ENCODE peak calls at places on chromosome 3, in nine cellular contexts. One of them, this sample, is unnamed.

GRCh38 chr3:52670621-52671521 is 14.8 kb downstream of the PBRM1 start:
- DNase-seq in body of pancreas: peak
- DNase-seq in WERI-Rb-1: no peak
- DNase-seq in neural progenitor cell: no peak
- DNase-seq in uterus: no peak
- DNase-seq in fibroblast of lung: peak
- DNase-seq in RWPE2: peak
- DNase-seq in ascending aorta: no peak
- DNase-seq in SK-N-SH: no peak
- DNase-seq in this sample: peak

GRCh38 chr3:25084016-25084415 is 344.0 kb upstream of the RARB start:
- DNase-seq in body of pancreas: no peak
- DNase-seq in WERI-Rb-1: no peak
- DNase-seq in neural progenitor cell: no peak
- DNase-seq in uterus: no peak
- DNase-seq in fibroblast of lung: no peak
- DNase-seq in RWPE2: no peak
- DNase-seq in ascending aorta: no peak
- DNase-seq in SK-N-SH: no peak
- DNase-seq in this sample: no peak

GRCh38 chr3:169661567-169662214 is 1.8 kb downstream of the MECOM start:
- DNase-seq in body of pancreas: peak
- DNase-seq in WERI-Rb-1: peak
- DNase-seq in neural progenitor cell: peak
- DNase-seq in uterus: no peak
- DNase-seq in fibroblast of lung: peak
- DNase-seq in RWPE2: no peak
- DNase-seq in ascending aorta: no peak
- DNase-seq in SK-N-SH: peak
- DNase-seq in this sample: peak

GRCh38 chr3:58474348-58474911 is 17.5 kb upstream of the KCTD6 start:
- DNase-seq in body of pancreas: peak
- DNase-seq in WERI-Rb-1: peak
- DNase-seq in neural progenitor cell: no peak
- DNase-seq in uterus: no peak
- DNase-seq in fibroblast of lung: no peak
- DNase-seq in RWPE2: no peak
- DNase-seq in ascending aorta: no peak
- DNase-seq in SK-N-SH: no peak
- DNase-seq in this sample: no peak

GRCh38 chr3:41836360-41837134 is 125.4 kb downstream of the ULK4 start:
- DNase-seq in body of pancreas: no peak
- DNase-seq in WERI-Rb-1: no peak
- DNase-seq in neural progenitor cell: no peak
- DNase-seq in uterus: no peak
- DNase-seq in fibroblast of lung: no peak
- DNase-seq in RWPE2: no peak
- DNase-seq in ascending aorta: no peak
- DNase-seq in SK-N-SH: no peak
- DNase-seq in this sample: no peak

GRCh38 chr3:152352559-152352958 is 83.8 kb downstream of the MBNL1 start:
- DNase-seq in body of pancreas: no peak
- DNase-seq in WERI-Rb-1: no peak
- DNase-seq in neural progenitor cell: peak
- DNase-seq in uterus: no peak
- DNase-seq in fibroblast of lung: no peak
- DNase-seq in RWPE2: no peak
- DNase-seq in ascending aorta: no peak
- DNase-seq in SK-N-SH: no peak
- DNase-seq in this sample: no peak

GRCh38 chr3:43773273-43774104 is 82.8 kb downstream of the ABHD5 start:
- DNase-seq in body of pancreas: peak
- DNase-seq in WERI-Rb-1: no peak
- DNase-seq in neural progenitor cell: peak
- DNase-seq in uterus: no peak
- DNase-seq in fibroblast of lung: no peak
- DNase-seq in RWPE2: no peak
- DNase-seq in ascending aorta: no peak
- DNase-seq in SK-N-SH: peak
- DNase-seq in this sample: peak

GRCh38 chr3:46383211-46383945 is 12.6 kb downstream of the CCR5 start:
- DNase-seq in body of pancreas: no peak
- DNase-seq in WERI-Rb-1: no peak
- DNase-seq in neural progenitor cell: no peak
- DNase-seq in uterus: no peak
- DNase-seq in fibroblast of lung: no peak
- DNase-seq in RWPE2: no peak
- DNase-seq in ascending aorta: no peak
- DNase-seq in SK-N-SH: no peak
- DNase-seq in this sample: peak

GRCh38 chr3:129314757-129315385 is 36.2 kb downstream of the HMCES start:
- DNase-seq in body of pancreas: peak
- DNase-seq in WERI-Rb-1: peak
- DNase-seq in neural progenitor cell: peak
- DNase-seq in uterus: peak
- DNase-seq in fibroblast of lung: peak
- DNase-seq in RWPE2: no peak
- DNase-seq in ascending aorta: peak
- DNase-seq in SK-N-SH: peak
- DNase-seq in this sample: peak

GRCh38 chr3:18808423-18808822 is 339.9 kb upstream of the KCNH8 start:
- DNase-seq in body of pancreas: no peak
- DNase-seq in WERI-Rb-1: no peak
- DNase-seq in neural progenitor cell: no peak
- DNase-seq in uterus: no peak
- DNase-seq in fibroblast of lung: no peak
- DNase-seq in RWPE2: no peak
- DNase-seq in ascending aorta: no peak
- DNase-seq in SK-N-SH: no peak
- DNase-seq in this sample: no peak

GRCh38 chr3:7484636-7485035 is 623.7 kb downstream of the GRM7 start:
- DNase-seq in body of pancreas: no peak
- DNase-seq in WERI-Rb-1: no peak
- DNase-seq in neural progenitor cell: no peak
- DNase-seq in uterus: no peak
- DNase-seq in fibroblast of lung: no peak
- DNase-seq in RWPE2: no peak
- DNase-seq in ascending aorta: no peak
- DNase-seq in SK-N-SH: no peak
- DNase-seq in this sample: no peak

GRCh38 chr3:11291808-11292207 is 19.6 kb downstream of the ATG7 start:
- DNase-seq in body of pancreas: peak
- DNase-seq in WERI-Rb-1: no peak
- DNase-seq in neural progenitor cell: no peak
- DNase-seq in uterus: no peak
- DNase-seq in fibroblast of lung: no peak
- DNase-seq in RWPE2: no peak
- DNase-seq in ascending aorta: no peak
- DNase-seq in SK-N-SH: no peak
- DNase-seq in this sample: no peak

GRCh38 chr3:53109822-53110771 is 20.1 kb downstream of the RFT1 start:
- DNase-seq in body of pancreas: peak
- DNase-seq in WERI-Rb-1: peak
- DNase-seq in neural progenitor cell: peak
- DNase-seq in uterus: peak
- DNase-seq in fibroblast of lung: peak
- DNase-seq in RWPE2: no peak
- DNase-seq in ascending aorta: no peak
- DNase-seq in SK-N-SH: peak
- DNase-seq in this sample: no peak

GRCh38 chr3:127038476-127038875 is 55.6 kb downstream of the PLXNA1 start:
- DNase-seq in body of pancreas: no peak
- DNase-seq in WERI-Rb-1: no peak
- DNase-seq in neural progenitor cell: no peak
- DNase-seq in uterus: no peak
- DNase-seq in fibroblast of lung: no peak
- DNase-seq in RWPE2: peak
- DNase-seq in ascending aorta: no peak
- DNase-seq in SK-N-SH: no peak
- DNase-seq in this sample: no peak

GRCh38 chr3:52046186-52046913 is 10.0 kb downstream of the DUSP7 start:
- DNase-seq in body of pancreas: peak
- DNase-seq in WERI-Rb-1: no peak
- DNase-seq in neural progenitor cell: no peak
- DNase-seq in uterus: peak
- DNase-seq in fibroblast of lung: peak
- DNase-seq in RWPE2: peak
- DNase-seq in ascending aorta: peak
- DNase-seq in SK-N-SH: peak
- DNase-seq in this sample: peak

GRCh38 chr3:134294302-134294925 is 43.8 kb upstream of the RYK start:
- DNase-seq in body of pancreas: no peak
- DNase-seq in WERI-Rb-1: no peak
- DNase-seq in neural progenitor cell: no peak
- DNase-seq in uterus: no peak
- DNase-seq in fibroblast of lung: no peak
- DNase-seq in RWPE2: no peak
- DNase-seq in ascending aorta: no peak
- DNase-seq in SK-N-SH: no peak
- DNase-seq in this sample: no peak

DNA sequence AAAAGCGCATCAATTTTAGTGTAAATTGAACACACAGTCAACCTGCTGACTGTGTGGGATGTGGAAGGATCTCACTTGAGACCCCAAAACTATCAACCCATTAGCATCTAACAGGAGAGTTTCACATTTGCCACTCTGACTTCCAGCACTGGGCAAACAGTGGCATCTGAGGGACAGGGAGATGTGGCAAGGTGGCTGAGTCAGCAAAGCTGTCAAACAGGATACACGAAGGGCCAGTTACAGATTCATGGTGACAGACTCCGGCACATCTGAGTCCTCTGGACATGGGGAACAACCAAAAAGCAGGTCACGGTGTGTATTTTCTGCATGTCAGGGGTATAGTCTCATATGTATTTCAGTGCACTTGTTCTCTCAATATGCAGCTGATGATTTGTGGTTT is 573.4 kb upstream of the PPP2R3A start:
- DNase-seq in body of pancreas: no peak
- DNase-seq in WERI-Rb-1: no peak
- DNase-seq in neural progenitor cell: no peak
- DNase-seq in uterus: no peak
- DNase-seq in fibroblast of lung: no peak
- DNase-seq in RWPE2: no peak
- DNase-seq in ascending aorta: no peak
- DNase-seq in SK-N-SH: no peak
- DNase-seq in this sample: no peak
- H3K27ac ChIP-seq in body of pancreas: no peak
- H3K27ac ChIP-seq in WERI-Rb-1: no peak
- H3K27ac ChIP-seq in neural progenitor cell: no peak
- H3K27ac ChIP-seq in uterus: no peak
- H3K27ac ChIP-seq in fibroblast of lung: no peak
- H3K27ac ChIP-seq in RWPE2: no peak
- H3K27ac ChIP-seq in ascending aorta: no peak
- H3K27ac ChIP-seq in SK-N-SH: no peak
- H3K27ac ChIP-seq in this sample: no peak

GRCh38 chr3:185423178-185423577 is 60.2 kb downstream of the MAP3K13 start:
- DNase-seq in body of pancreas: peak
- DNase-seq in WERI-Rb-1: no peak
- DNase-seq in neural progenitor cell: no peak
- DNase-seq in uterus: no peak
- DNase-seq in fibroblast of lung: peak
- DNase-seq in RWPE2: no peak
- DNase-seq in ascending aorta: no peak
- DNase-seq in SK-N-SH: no peak
- DNase-seq in this sample: no peak

GRCh38 chr3:185420762-185421161 is 57.8 kb downstream of the MAP3K13 start:
- DNase-seq in body of pancreas: peak
- DNase-seq in WERI-Rb-1: no peak
- DNase-seq in neural progenitor cell: no peak
- DNase-seq in uterus: no peak
- DNase-seq in fibroblast of lung: peak
- DNase-seq in RWPE2: no peak
- DNase-seq in ascending aorta: no peak
- DNase-seq in SK-N-SH: no peak
- DNase-seq in this sample: no peak

GRCh38 chr3:185424435-185424834 is 61.5 kb downstream of the MAP3K13 start:
- DNase-seq in body of pancreas: no peak
- DNase-seq in WERI-Rb-1: no peak
- DNase-seq in neural progenitor cell: no peak
- DNase-seq in uterus: no peak
- DNase-seq in fibroblast of lung: no peak
- DNase-seq in RWPE2: no peak
- DNase-seq in ascending aorta: no peak
- DNase-seq in SK-N-SH: no peak
- DNase-seq in this sample: no peak

GRCh38 chr3:185422677-185423076 is 59.7 kb downstream of the MAP3K13 start:
- DNase-seq in body of pancreas: no peak
- DNase-seq in WERI-Rb-1: no peak
- DNase-seq in neural progenitor cell: no peak
- DNase-seq in uterus: no peak
- DNase-seq in fibroblast of lung: no peak
- DNase-seq in RWPE2: no peak
- DNase-seq in ascending aorta: no peak
- DNase-seq in SK-N-SH: no peak
- DNase-seq in this sample: no peak

GRCh38 chr3:185421577-185422232 is 58.8 kb downstream of the MAP3K13 start:
- DNase-seq in body of pancreas: no peak
- DNase-seq in WERI-Rb-1: no peak
- DNase-seq in neural progenitor cell: no peak
- DNase-seq in uterus: no peak
- DNase-seq in fibroblast of lung: no peak
- DNase-seq in RWPE2: no peak
- DNase-seq in ascending aorta: no peak
- DNase-seq in SK-N-SH: no peak
- DNase-seq in this sample: no peak
- H3K4me3 ChIP-seq in body of pancreas: no peak
- H3K4me3 ChIP-seq in WERI-Rb-1: no peak
- H3K4me3 ChIP-seq in neural progenitor cell: no peak
- H3K4me3 ChIP-seq in uterus: no peak
- H3K4me3 ChIP-seq in fibroblast of lung: no peak
- H3K4me3 ChIP-seq in RWPE2: no peak
- H3K4me3 ChIP-seq in ascending aorta: no peak
- H3K4me3 ChIP-seq in SK-N-SH: no peak
- H3K4me3 ChIP-seq in this sample: no peak

DNA sequence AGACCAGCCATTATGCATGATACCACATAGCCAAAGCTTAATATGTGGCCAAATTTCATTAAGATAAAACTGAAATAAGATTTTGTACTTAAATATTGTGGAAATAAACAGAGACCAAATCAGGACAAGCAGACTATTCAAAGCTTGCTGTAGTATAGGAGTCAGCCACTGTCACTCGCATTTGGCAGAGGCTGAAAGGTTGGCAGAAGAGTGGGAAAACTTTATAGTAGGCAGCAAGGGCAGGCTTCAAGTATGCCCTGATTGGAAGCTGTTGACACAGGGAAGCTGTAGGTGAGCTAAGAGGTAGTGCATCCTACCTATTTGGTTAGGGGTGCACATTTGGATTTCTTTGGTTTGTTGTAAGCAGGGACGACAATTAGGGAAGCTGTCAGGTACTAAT is 202.5 kb upstream of the PDZRN3 start:
- DNase-seq in body of pancreas: no peak
- DNase-seq in WERI-Rb-1: no peak
- DNase-seq in neural progenitor cell: no peak
- DNase-seq in uterus: no peak
- DNase-seq in fibroblast of lung: no peak
- DNase-seq in RWPE2: no peak
- DNase-seq in ascending aorta: no peak
- DNase-seq in SK-N-SH: no peak
- DNase-seq in this sample: no peak
- TF ChIP-seq CTCF in body of pancreas: no peak
- TF ChIP-seq CTCF in WERI-Rb-1: no peak
- TF ChIP-seq CTCF in neural progenitor cell: no peak
- TF ChIP-seq CTCF in uterus: no peak
- TF ChIP-seq CTCF in fibroblast of lung: no peak
- TF ChIP-seq CTCF in RWPE2: no peak
- TF ChIP-seq CTCF in ascending aorta: no peak
- TF ChIP-seq CTCF in SK-N-SH: no peak
- TF ChIP-seq CTCF in this sample: no peak

GRCh38 chr3:56800373-56801150 is 1.2 kb downstream of the ARHGEF3 start:
- DNase-seq in body of pancreas: peak
- DNase-seq in WERI-Rb-1: no peak
- DNase-seq in neural progenitor cell: no peak
- DNase-seq in uterus: no peak
- DNase-seq in fibroblast of lung: no peak
- DNase-seq in RWPE2: no peak
- DNase-seq in ascending aorta: no peak
- DNase-seq in SK-N-SH: no peak
- DNase-seq in this sample: no peak
- H3K27ac ChIP-seq in body of pancreas: peak
- H3K27ac ChIP-seq in WERI-Rb-1: no peak
- H3K27ac ChIP-seq in neural progenitor cell: no peak
- H3K27ac ChIP-seq in uterus: peak
- H3K27ac ChIP-seq in fibroblast of lung: no peak
- H3K27ac ChIP-seq in RWPE2: peak
- H3K27ac ChIP-seq in ascending aorta: no peak
- H3K27ac ChIP-seq in SK-N-SH: no peak
- H3K27ac ChIP-seq in this sample: peak